ENCODE peak calls at places on chromosomes 6 and 20, in four cellular contexts. One of them, this sample, is unnamed.

GRCh38 chr20:10675456-10675848 is 1.7 kb upstream of the JAG1 start:
- DNase-seq in psoas muscle: no peak
- DNase-seq in prostate gland: no peak
- DNase-seq in sigmoid colon: no peak
- DNase-seq in this sample: no peak

GRCh38 chr6:20559924-20560551 is 25.8 kb downstream of the CDKAL1 start:
- DNase-seq in psoas muscle: no peak
- DNase-seq in sigmoid colon: no peak
- DNase-seq in prostate gland: no peak
- DNase-seq in this sample: peak; percentile 65

GRCh38 chr20:63215101-63216040 is 560 bp downstream of the YTHDF1 start:
- DNase-seq in prostate gland: no peak
- DNase-seq in sigmoid colon: no peak
- DNase-seq in psoas muscle: no peak
- DNase-seq in this sample: peak; percentile 69

GRCh38 chr6:139852067-139852466 is 477.6 kb upstream of the CITED2 start:
- DNase-seq in psoas muscle: no peak
- DNase-seq in sigmoid colon: no peak
- DNase-seq in prostate gland: no peak
- DNase-seq in this sample: no peak

GRCh38 chr6:36940027-36940426 is 14.5 kb upstream of the PI16 start:
- DNase-seq in prostate gland: no peak
- DNase-seq in psoas muscle: no peak
- DNase-seq in sigmoid colon: no peak
- DNase-seq in this sample: no peak

GRCh38 chr6:52981215-52981910 is 13.7 kb downstream of the GSTA4 start:
- DNase-seq in prostate gland: no peak
- DNase-seq in psoas muscle: no peak
- DNase-seq in sigmoid colon: no peak
- DNase-seq in this sample: no peak

GRCh38 chr6:116779569-116780164 is 14.1 kb upstream of the FAM162B start:
- DNase-seq in sigmoid colon: no peak
- DNase-seq in prostate gland: no peak
- DNase-seq in psoas muscle: no peak
- DNase-seq in this sample: peak; percentile 54

GRCh38 chr6:31663961-31664789 is 622 bp downstream of the GPANK1 start:
- DNase-seq in sigmoid colon: peak; percentile 88
- DNase-seq in prostate gland: no peak
- DNase-seq in psoas muscle: peak; percentile 46
- DNase-seq in this sample: peak; percentile 80

GRCh38 chr6:33915134-33915533 is 111.3 kb upstream of the MLN start:
- DNase-seq in psoas muscle: no peak
- DNase-seq in sigmoid colon: peak; percentile 79
- DNase-seq in prostate gland: no peak
- DNase-seq in this sample: no peak

GRCh38 chr6:22145823-22146379 is 150.9 kb downstream of the PRL start:
- DNase-seq in sigmoid colon: no peak
- DNase-seq in prostate gland: no peak
- DNase-seq in psoas muscle: no peak
- DNase-seq in this sample: peak; percentile 20

GRCh38 chr20:6769953-6770831 is 2.7 kb downstream of the BMP2 start:
- DNase-seq in prostate gland: peak; percentile 10
- DNase-seq in sigmoid colon: peak; percentile 76
- DNase-seq in psoas muscle: peak; percentile 57
- DNase-seq in this sample: peak; percentile 25

GRCh38 chr6:11197175-11197535 is 35.3 kb downstream of the NEDD9 start:
- DNase-seq in psoas muscle: no peak
- DNase-seq in prostate gland: no peak
- DNase-seq in sigmoid colon: no peak
- DNase-seq in this sample: peak; percentile 92

GRCh38 chr6:165821754-165822153 is 158.7 kb upstream of the PDE10A start:
- DNase-seq in sigmoid colon: no peak
- DNase-seq in prostate gland: no peak
- DNase-seq in psoas muscle: no peak
- DNase-seq in this sample: no peak

GRCh38 chr6:127924440-127924839 is 23.6 kb upstream of the THEMIS start:
- DNase-seq in sigmoid colon: no peak
- DNase-seq in prostate gland: no peak
- DNase-seq in psoas muscle: no peak
- DNase-seq in this sample: no peak

GRCh38 chr20:2799688-2800589 is 488 bp downstream of the CPXM1 start:
- DNase-seq in prostate gland: no peak
- DNase-seq in psoas muscle: no peak
- DNase-seq in sigmoid colon: no peak
- DNase-seq in this sample: no peak

GRCh38 chr20:23879811-23880374 is 345 bp upstream of the CST5 start:
- DNase-seq in prostate gland: no peak
- DNase-seq in sigmoid colon: no peak
- DNase-seq in psoas muscle: no peak
- DNase-seq in this sample: peak; percentile 7

GRCh38 chr6:39422273-39422672 is 99.8 kb upstream of the KCNK16 start:
- DNase-seq in psoas muscle: peak; percentile 37
- DNase-seq in sigmoid colon: no peak
- DNase-seq in prostate gland: no peak
- DNase-seq in this sample: no peak

DNA sequence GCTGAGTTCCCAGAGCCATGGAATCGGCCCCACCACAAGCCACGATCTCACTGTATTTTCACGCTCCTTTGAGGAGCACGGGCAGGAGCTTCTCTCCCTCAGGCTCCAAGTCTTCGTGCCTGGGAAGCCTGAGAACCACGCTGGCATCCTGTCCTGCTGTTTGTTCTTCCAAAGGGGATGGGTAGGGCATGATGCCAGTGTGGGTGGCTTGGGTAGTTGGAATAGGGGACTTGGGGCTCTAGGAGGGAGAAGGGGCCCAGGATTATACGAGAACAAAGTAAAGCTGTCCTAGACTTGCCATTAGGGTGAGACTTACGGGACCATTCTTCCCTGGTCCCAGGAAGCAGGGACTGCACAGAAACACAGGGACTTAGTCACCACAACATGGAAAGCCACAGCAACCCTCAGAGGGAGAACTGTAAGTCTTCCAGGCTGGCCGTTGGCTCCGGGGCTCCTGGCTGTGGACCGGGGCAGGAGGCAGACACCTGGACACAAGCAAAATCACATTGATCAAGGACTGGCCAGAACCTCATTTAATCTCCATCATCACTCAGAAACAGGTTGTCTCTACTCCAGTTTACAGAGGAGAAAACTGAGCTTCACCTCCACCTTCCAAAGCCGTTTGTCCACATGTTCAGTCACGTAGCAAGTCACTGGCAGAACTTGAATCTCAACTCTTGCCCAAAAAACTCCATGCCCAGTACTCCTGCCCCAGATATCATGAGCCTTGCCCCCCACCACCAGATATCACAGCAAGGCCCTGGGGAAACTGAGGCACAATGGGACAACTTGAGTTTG is 1.3 kb downstream of the CCN5 start:
- DNase-seq in psoas muscle: no peak
- DNase-seq in prostate gland: no peak
- DNase-seq in sigmoid colon: peak; percentile 55
- DNase-seq in this sample: no peak
- H3K4me3 ChIP-seq in psoas muscle: peak overlapping the region; percentile 53
- H3K4me3 ChIP-seq in prostate gland: no peak overlapping the region
- H3K4me3 ChIP-seq in sigmoid colon: no peak overlapping the region
- H3K4me3 ChIP-seq in this sample: no peak overlapping the region

GRCh38 chr6:122808121-122808885 is 19.2 kb downstream of the SMPDL3A start:
- DNase-seq in sigmoid colon: no peak
- DNase-seq in prostate gland: no peak
- DNase-seq in psoas muscle: no peak
- DNase-seq in this sample: no peak
- TF ChIP-seq CTCF in sigmoid colon: no peak
- TF ChIP-seq CTCF in prostate gland: no peak
- TF ChIP-seq CTCF in psoas muscle: no peak
- TF ChIP-seq CTCF in this sample: no peak

GRCh38 chr6:42390228-42390934 is 61.3 kb downstream of the TRERF1 start:
- DNase-seq in sigmoid colon: no peak
- DNase-seq in prostate gland: no peak
- DNase-seq in psoas muscle: no peak
- DNase-seq in this sample: no peak
- H3K4me3 ChIP-seq in sigmoid colon: no peak overlapping the region
- H3K4me3 ChIP-seq in prostate gland: no peak overlapping the region
- H3K4me3 ChIP-seq in psoas muscle: no peak overlapping the region
- H3K4me3 ChIP-seq in this sample: no peak overlapping the region

GRCh38 chr6:141313986-141314385 is 818.7 kb upstream of the GJE1 start:
- DNase-seq in sigmoid colon: no peak
- DNase-seq in psoas muscle: no peak
- DNase-seq in prostate gland: no peak
- DNase-seq in this sample: no peak

GRCh38 chr6:141303907-141304306 is 828.8 kb upstream of the GJE1 start:
- DNase-seq in prostate gland: no peak
- DNase-seq in sigmoid colon: no peak
- DNase-seq in psoas muscle: no peak
- DNase-seq in this sample: no peak

GRCh38 chr6:141307309-141307998 is 825.3 kb upstream of the GJE1 start:
- DNase-seq in sigmoid colon: no peak
- DNase-seq in prostate gland: no peak
- DNase-seq in psoas muscle: no peak
- DNase-seq in this sample: no peak

GRCh38 chr6:141309295-141309694 is 823.4 kb upstream of the GJE1 start:
- DNase-seq in prostate gland: no peak
- DNase-seq in psoas muscle: no peak
- DNase-seq in sigmoid colon: no peak
- DNase-seq in this sample: peak; percentile 9
- TF ChIP-seq CTCF in prostate gland: no peak
- TF ChIP-seq CTCF in psoas muscle: no peak
- TF ChIP-seq CTCF in sigmoid colon: no peak
- TF ChIP-seq CTCF in this sample: peak; percentile 21

DNA sequence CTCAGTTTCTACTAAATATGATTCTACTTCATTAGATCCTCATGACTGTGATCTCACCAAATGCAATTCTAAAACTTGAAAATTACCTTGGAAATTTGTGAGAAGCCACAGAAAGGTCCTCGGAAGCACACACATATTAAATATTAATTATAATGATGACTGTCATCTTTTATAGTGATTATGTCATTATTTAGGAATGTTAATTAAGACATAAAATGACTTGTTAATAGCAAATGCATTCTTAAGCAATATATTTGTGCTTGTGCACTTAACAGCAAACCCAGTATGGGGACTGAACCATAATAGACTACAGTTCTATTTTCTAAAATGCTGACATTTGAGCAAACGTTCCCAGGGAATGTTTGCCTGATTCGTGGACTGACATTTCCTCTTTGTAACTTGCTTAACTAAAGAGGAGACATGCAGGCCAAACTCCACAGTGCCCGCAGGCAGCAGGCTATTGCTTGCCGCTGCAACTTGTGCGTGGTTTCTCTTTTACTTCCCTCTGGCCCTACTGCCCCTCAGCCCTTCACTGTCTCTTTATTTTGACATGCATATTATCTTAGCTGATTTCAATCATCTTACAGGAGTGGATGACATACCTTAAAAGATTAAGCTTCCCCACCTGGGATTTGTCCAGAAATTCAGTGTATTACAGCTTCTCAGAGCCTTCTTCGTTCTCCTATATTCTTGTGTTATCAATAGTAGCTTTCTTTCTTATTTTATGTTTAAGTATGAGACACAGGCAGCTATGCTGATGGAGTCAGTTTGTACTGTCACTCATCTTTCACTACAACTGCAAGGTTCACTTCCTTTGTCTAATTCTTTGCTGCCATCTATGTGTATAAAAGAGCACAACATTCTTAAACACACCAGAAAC is 141.5 kb downstream of the GMDS start:
- DNase-seq in sigmoid colon: no peak
- DNase-seq in prostate gland: no peak
- DNase-seq in psoas muscle: no peak
- DNase-seq in this sample: peak; percentile 27
- H3K4me3 ChIP-seq in sigmoid colon: no peak overlapping the region
- H3K4me3 ChIP-seq in prostate gland: no peak overlapping the region
- H3K4me3 ChIP-seq in psoas muscle: peak overlapping the region; percentile 31
- H3K4me3 ChIP-seq in this sample: no peak overlapping the region

GRCh38 chr20:37398750-37399621 is 53.0 kb downstream of the SRC start:
- DNase-seq in sigmoid colon: no peak
- DNase-seq in psoas muscle: no peak
- DNase-seq in prostate gland: no peak
- DNase-seq in this sample: no peak
- TF ChIP-seq CTCF in sigmoid colon: no peak
- TF ChIP-seq CTCF in psoas muscle: no peak
- TF ChIP-seq CTCF in prostate gland: no peak
- TF ChIP-seq CTCF in this sample: no peak

GRCh38 chr20:16804793-16805187 is 56.6 kb downstream of the OTOR start:
- DNase-seq in psoas muscle: no peak
- DNase-seq in sigmoid colon: no peak
- DNase-seq in prostate gland: no peak
- DNase-seq in this sample: no peak

GRCh38 chr20:16802652-16802935 is 54.4 kb downstream of the OTOR start:
- DNase-seq in sigmoid colon: no peak
- DNase-seq in psoas muscle: no peak
- DNase-seq in prostate gland: no peak
- DNase-seq in this sample: no peak

GRCh38 chr20:16803965-16804792 is 56.0 kb downstream of the OTOR start:
- DNase-seq in sigmoid colon: peak; percentile 65
- DNase-seq in prostate gland: peak; percentile 29
- DNase-seq in psoas muscle: peak; percentile 39
- DNase-seq in this sample: peak; percentile 58

GRCh38 chr20:16806061-16806460 is 57.9 kb downstream of the OTOR start:
- DNase-seq in psoas muscle: no peak
- DNase-seq in sigmoid colon: no peak
- DNase-seq in prostate gland: no peak
- DNase-seq in this sample: no peak

DNA sequence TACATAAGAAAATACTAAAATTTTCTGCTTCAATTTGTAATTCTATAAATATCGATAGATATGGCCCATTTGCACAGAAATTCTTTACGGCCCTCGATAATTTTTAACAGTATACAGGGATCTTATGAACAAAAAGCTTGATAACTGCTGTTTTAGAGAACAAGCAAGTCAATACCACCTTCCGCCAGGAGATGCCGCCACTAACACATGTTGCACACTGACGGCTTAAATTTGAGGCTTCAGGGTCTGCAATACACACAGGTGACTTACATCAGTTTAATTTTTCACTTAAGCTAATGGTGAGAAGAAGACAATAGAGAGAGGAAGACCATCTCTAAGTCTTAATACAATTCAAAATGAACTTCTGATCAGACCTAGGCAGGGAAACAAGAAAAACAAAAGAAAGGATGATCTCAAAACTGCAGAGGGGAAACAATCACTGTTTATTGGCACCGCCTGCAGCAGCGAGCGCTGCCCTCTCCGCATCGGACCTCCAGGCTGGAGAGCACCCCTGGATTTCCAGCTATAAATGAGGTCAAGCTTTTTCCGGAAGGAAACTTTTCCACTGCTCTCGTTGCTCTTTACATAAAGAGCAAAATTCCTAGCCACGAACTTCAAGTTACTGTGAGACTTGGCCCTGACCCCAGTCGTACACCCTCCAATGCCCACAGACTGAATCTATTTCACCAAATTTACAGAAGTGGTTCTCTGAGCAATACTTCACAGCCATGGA is 53.9 kb downstream of the OTOR start:
- DNase-seq in prostate gland: peak; percentile 39
- DNase-seq in sigmoid colon: peak; percentile 73
- DNase-seq in psoas muscle: peak; percentile 40
- DNase-seq in this sample: peak; percentile 51
- H3K4me3 ChIP-seq in prostate gland: no peak overlapping the region
- H3K4me3 ChIP-seq in sigmoid colon: no peak overlapping the region
- H3K4me3 ChIP-seq in psoas muscle: no peak overlapping the region
- H3K4me3 ChIP-seq in this sample: no peak overlapping the region

GRCh38 chr20:37282558-37282957 is 6.9 kb upstream of the MANBAL start:
- DNase-seq in prostate gland: no peak
- DNase-seq in sigmoid colon: peak; percentile 82
- DNase-seq in psoas muscle: no peak
- DNase-seq in this sample: peak; percentile 88
- TF ChIP-seq CTCF in prostate gland: peak; percentile 57
- TF ChIP-seq CTCF in sigmoid colon: peak; percentile 65
- TF ChIP-seq CTCF in psoas muscle: no peak
- TF ChIP-seq CTCF in this sample: peak; percentile 85